ENCODE peak calls at places on chromosomes 1 and 21, in ten cellular contexts. C is T-helper 9 cell, X is lower leg skin, M is RPMI8226, F is caudate nucleus, K is Caki2, O is NCI-H1436 treated with DMSO at 0.1 percent for 48 hours, Q is brain microvascular endothelial cell, A is psoas muscle, S is left colon. V is an unnamed sample.

GRCh38 chr1:1433804-1434130 is 1.7 kb upstream of the VWA1 start:
- DNase-seq in X (no peak), Q (no peak), M (no peak), O (no peak), S (peak; percentile 45), F (peak; percentile 53), A (no peak), C (no peak), K (no peak), V (no peak)

GRCh38 chr1:91948501-91949355 is 473 bp upstream of the BRDT start:
- DNase-seq in F (no peak), M (no peak), X (no peak), K (no peak), S (no peak), A (no peak), Q (no peak), O (no peak), C (peak; percentile 47), V (no peak)

GRCh38 chr1:89898695-89899470 is 78.1 kb downstream of the LRRC8D start:
- DNase-seq in S (no peak), Q (no peak), M (no peak), A (no peak), O (no peak), K (no peak), X (no peak), F (no peak), C (no peak), V (no peak)

GRCh38 chr1:7253988-7254587 is 468.8 kb downstream of the CAMTA1 start:
- DNase-seq in C (no peak), K (no peak), M (no peak), F (no peak), A (no peak), S (no peak), X (no peak), O (no peak), Q (no peak), V (no peak)

GRCh38 chr1:121519042-121519755 is 334.4 kb downstream of the SRGAP2C start:
- DNase-seq in M (peak; percentile 93), O (no peak), F (peak; percentile 77), Q (no peak), S (peak; percentile 45), K (peak; percentile 58), C (peak; percentile 73), X (no peak), A (peak; percentile 56), V (peak; percentile 67)

GRCh38 chr1:27402349-27402754 is 9.9 kb downstream of the GPR3 start:
- DNase-seq in C (no peak), S (peak; percentile 87), O (no peak), K (peak; percentile 39), Q (no peak), X (peak; percentile 78), A (peak; percentile 89), F (peak; percentile 24), M (no peak), V (peak; percentile 60)

GRCh38 chr1:219541946-219542345 is 71.0 kb downstream of the ZC3H11B start:
- DNase-seq in F (no peak), S (no peak), X (no peak), K (no peak), A (no peak), C (no peak), O (no peak), Q (no peak), M (no peak), V (no peak)

GRCh38 chr1:246155923-246156322 is 351.2 kb downstream of the SMYD3 start:
- DNase-seq in A (no peak), X (no peak), F (no peak), Q (no peak), S (no peak), C (no peak), O (no peak), M (no peak), K (no peak), V (no peak)

GRCh38 chr1:226663327-226663704 is 75.8 kb downstream of the ITPKB start:
- DNase-seq in C (no peak), Q (no peak), A (no peak), M (no peak), S (no peak), K (no peak), F (no peak), X (no peak), O (no peak), V (no peak)

GRCh38 chr21:45474323-45474950 is 67.8 kb downstream of the SLC19A1 start:
- DNase-seq in O (no peak), K (no peak), S (no peak), F (no peak), A (peak; percentile 52), C (no peak), Q (no peak), M (no peak), X (no peak), V (no peak)

GRCh38 chr1:229624906-229625871 is 733 bp downstream of the TAF5L start:
- DNase-seq in K (peak; percentile 54), X (peak; percentile 24), C (peak; percentile 43), F (peak; percentile 74), A (peak; percentile 74), O (peak; percentile 5), Q (peak; percentile 27), M (peak; percentile 83), S (peak; percentile 65), V (peak; percentile 47)

GRCh38 chr1:88549536-88549935 is 134.5 kb upstream of the PKN2 start:
- DNase-seq in K (no peak), A (no peak), Q (no peak), X (no peak), M (no peak), O (no peak), F (no peak), C (no peak), S (no peak), V (no peak)

GRCh38 chr1:239896569-239896968 is 195.1 kb upstream of the FMN2 start:
- DNase-seq in K (no peak), Q (no peak), C (no peak), S (no peak), O (no peak), F (no peak), A (no peak), X (no peak), M (no peak), V (no peak)

GRCh38 chr1:155518484-155518883 is 44.1 kb downstream of the ASH1L start:
- DNase-seq in M (no peak), A (no peak), F (no peak), K (no peak), X (no peak), O (no peak), S (no peak), C (no peak), Q (no peak), V (no peak)

GRCh38 chr21:42578034-42578433 is 64.4 kb downstream of the SLC37A1 start:
- DNase-seq in A (peak; percentile 45), C (no peak), M (no peak), O (no peak), F (no peak), Q (no peak), K (no peak), S (peak; percentile 22), X (no peak), V (no peak)

GRCh38 chr1:71522721-71523120 is 441.9 kb upstream of the ZRANB2 start:
- DNase-seq in Q (no peak), F (no peak), O (no peak), C (no peak), K (no peak), X (no peak), M (no peak), S (no peak), A (no peak), V (no peak)

GRCh38 chr1:41780916-41781315 is 137.8 kb downstream of the HIVEP3 start:
- DNase-seq in S (no peak), K (peak; percentile 74), O (no peak), A (no peak), F (no peak), Q (no peak), C (no peak), M (no peak), X (no peak), V (no peak)

GRCh38 chr1:159015440-159015909 is 5.8 kb downstream of the IFI16 start:
- DNase-seq in Q (peak; percentile 93), S (peak; percentile 62), A (peak; percentile 62), X (peak; percentile 86), O (no peak), K (peak; percentile 65), F (no peak), C (peak; percentile 45), M (peak; percentile 95), V (peak; percentile 10)

GRCh38 chr1:236465959-236466303 is 57.9 kb upstream of the LGALS8 start:
- DNase-seq in S (no peak), C (no peak), X (peak; percentile 48), Q (no peak), F (no peak), M (peak; percentile 30), A (no peak), K (no peak), O (no peak), V (no peak)

GRCh38 chr1:5485436-5485835 is 506.8 kb downstream of the NPHP4 start:
- DNase-seq in K (no peak), A (no peak), O (no peak), X (no peak), C (no peak), Q (no peak), S (no peak), M (no peak), F (no peak), V (no peak)

GRCh38 chr1:56355918-56356317 is 223.4 kb downstream of the PLPP3 start:
- DNase-seq in S (no peak), A (no peak), K (no peak), Q (no peak), F (no peak), M (no peak), C (no peak), X (no peak), O (no peak), V (no peak)

GRCh38 chr1:165988275-165988674 is 160.9 kb downstream of the UCK2 start:
- DNase-seq in X (no peak), O (no peak), F (no peak), Q (no peak), C (no peak), A (no peak), M (no peak), S (no peak), K (no peak), V (no peak)

V was measured in C1 segment of cervical spinal cord.